ENCODE peak calls at places on chromosomes 4 and X, in seven cellular contexts. N, P, R, Q, S, E and X are unnamed samples.

GRCh38 chr4:1008840-1009646 is 2.4 kb upstream of the FGFRL1 start:
- DNase-seq in N (no peak), P (peak), R (peak), Q (no peak), S (peak), E (no peak), X (peak)

GRCh38 chr4:5921578-5921977 is 28.7 kb upstream of the CRMP1 start:
- DNase-seq in N (no peak), P (no peak), R (no peak), Q (no peak), S (no peak), E (no peak), X (no peak)

GRCh38 chr4:120749445-120750151 is 172.9 kb downstream of the PRDM5 start:
- DNase-seq in N (no peak), P (peak), R (no peak), Q (no peak), S (peak), E (no peak), X (no peak)

GRCh38 chr4:10088135-10089010 is 28.2 kb downstream of the WDR1 start:
- DNase-seq in N (peak), P (no peak), R (peak), Q (no peak), S (no peak), E (no peak), X (no peak)

GRCh38 chr4:70741872-70742271 is 20.1 kb downstream of the RUFY3 start:
- DNase-seq in N (no peak), P (no peak), R (no peak), Q (no peak), S (no peak), E (no peak), X (no peak)

GRCh38 chrX:1463581-1464281 is 11.0 kb upstream of the ASMTL start:
- DNase-seq in N (no peak), P (no peak), R (peak), Q (no peak), S (no peak), E (peak), X (no peak)

GRCh38 chrX:22323541-22323940 is 50.8 kb downstream of the CBLL2 start:
- DNase-seq in N (no peak), P (no peak), R (no peak), Q (no peak), S (no peak), E (no peak), X (no peak)

GRCh38 chr4:144302704-144303536 is 162.4 kb upstream of the GYPA start:
- DNase-seq in N (no peak), P (no peak), R (no peak), Q (no peak), S (no peak), E (no peak), X (peak)

GRCh38 chr4:165971941-165972340 is 98.9 kb downstream of the TLL1 start:
- DNase-seq in N (no peak), P (no peak), R (no peak), Q (no peak), S (no peak), E (no peak), X (no peak)

GRCh38 chrX:72296991-72297390 is 8.7 kb downstream of the CITED1 start:
- DNase-seq in N (no peak), P (no peak), R (no peak), Q (no peak), S (no peak), E (no peak), X (no peak)

GRCh38 chr4:25813705-25814104 is 49.1 kb downstream of the SEL1L3 start:
- DNase-seq in N (no peak), P (no peak), R (no peak), Q (no peak), S (no peak), E (no peak), X (no peak)

GRCh38 chr4:145189981-145190380 is 9.6 kb upstream of the OTUD4 start:
- DNase-seq in N (no peak), P (no peak), R (no peak), Q (no peak), S (no peak), E (no peak), X (no peak)

GRCh38 chrX:148270499-148270898 is 229.9 kb upstream of the AFF2 start:
- DNase-seq in N (no peak), P (no peak), R (no peak), Q (no peak), S (no peak), E (no peak), X (no peak)

GRCh38 chrX:109268340-109268739 is 213.5 kb downstream of the GUCY2F start:
- DNase-seq in N (no peak), P (no peak), R (no peak), Q (peak), S (no peak), E (no peak), X (no peak)

GRCh38 chrX:24266996-24267395 is 46.9 kb downstream of the SUPT20HL2 start:
- DNase-seq in N (no peak), P (no peak), R (no peak), Q (no peak), S (no peak), E (no peak), X (no peak)

GRCh38 chr4:7238300-7238960 is 46.1 kb downstream of the SORCS2 start:
- DNase-seq in N (no peak), P (no peak), R (no peak), Q (no peak), S (no peak), E (peak), X (no peak)

GRCh38 chrX:48736303-48736702 is 25.2 kb upstream of the GLOD5 start:
- DNase-seq in N (no peak), P (no peak), R (no peak), Q (no peak), S (no peak), E (no peak), X (no peak)

GRCh38 chr4:27145556-27145955 is 284.9 kb downstream of the STIM2 start:
- DNase-seq in N (no peak), P (no peak), R (no peak), Q (no peak), S (no peak), E (no peak), X (no peak)

DNA sequence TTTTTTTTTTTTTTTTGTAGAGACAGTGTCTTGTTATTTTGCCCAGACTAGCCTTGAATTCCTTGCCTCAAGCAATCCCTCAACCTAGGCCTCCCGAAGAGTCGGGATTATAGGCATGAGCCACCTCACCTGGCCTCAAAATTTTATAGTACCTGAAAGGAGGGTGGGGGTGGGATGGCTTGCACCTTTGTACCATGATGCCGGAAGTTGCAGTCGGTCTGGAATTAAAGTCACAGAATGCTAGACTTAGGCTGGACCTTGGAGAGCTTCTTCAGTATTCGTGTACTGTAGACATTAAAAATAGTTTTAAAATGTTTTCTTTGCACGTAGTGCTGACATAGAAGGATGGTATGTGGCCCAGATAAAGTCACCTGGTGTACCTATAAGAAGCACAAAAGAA is 280.9 kb downstream of the STIM2 start:
- DNase-seq in N (no peak), P (no peak), R (no peak), Q (no peak), S (no peak), E (no peak), X (no peak)
- H3K27ac ChIP-seq in N (no peak), P (no peak), R (no peak), Q (no peak), S (no peak), E (no peak), X (no peak)

GRCh38 chr4:124712417-124713212 is at the start of gene ANKRD50:
- DNase-seq in N (peak), P (peak), R (peak), Q (peak), S (peak), E (peak), X (peak)
- TF ChIP-seq POLR2A in N (peak), P (peak), R (peak), Q (peak), S (no peak), E (peak), X (peak)

GRCh38 chr4:177404342-177404741 is 37.9 kb downstream of the AGA start:
- DNase-seq in N (no peak), P (no peak), R (no peak), Q (no peak), S (no peak), E (no peak), X (no peak)

GRCh38 chr4:177403746-177404145 is 38.5 kb downstream of the AGA start:
- DNase-seq in N (no peak), P (no peak), R (no peak), Q (no peak), S (no peak), E (no peak), X (no peak)

GRCh38 chr4:177404980-177405379 is 37.3 kb downstream of the AGA start:
- DNase-seq in N (no peak), P (no peak), R (no peak), Q (no peak), S (no peak), E (no peak), X (no peak)

GRCh38 chr4:177408023-177408422 is 34.2 kb downstream of the AGA start:
- DNase-seq in N (no peak), P (no peak), R (no peak), Q (no peak), S (no peak), E (no peak), X (no peak)

GRCh38 chr4:177405508-177405907 is 36.7 kb downstream of the AGA start:
- DNase-seq in N (no peak), P (no peak), R (no peak), Q (no peak), S (no peak), E (no peak), X (no peak)
- TF ChIP-seq POLR2AphosphoS5 in N (no peak), P (no peak), R (no peak), Q (no peak), S (no peak), E (no peak), X (no peak)

GRCh38 chr4:84366932-84367331 is 132.2 kb downstream of the NKX6-1 start:
- DNase-seq in N (no peak), P (no peak), R (no peak), Q (no peak), S (no peak), E (no peak), X (no peak)
- H3K27ac ChIP-seq in N (no peak), P (no peak), R (no peak), Q (no peak), S (no peak), E (no peak), X (no peak)

GRCh38 chr4:122728781-122729330 is 3.6 kb upstream of the BBS12 start:
- DNase-seq in N (no peak), P (no peak), R (no peak), Q (no peak), S (no peak), E (no peak), X (no peak)

GRCh38 chr4:122731676-122732075 is 828 bp upstream of the BBS12 start:
- DNase-seq in N (no peak), P (no peak), R (no peak), Q (no peak), S (no peak), E (no peak), X (no peak)

GRCh38 chr4:122733805-122734155 is 1.3 kb downstream of the BBS12 start:
- DNase-seq in N (no peak), P (no peak), R (no peak), Q (no peak), S (no peak), E (no peak), X (no peak)

GRCh38 chr4:122732329-122733026 is at the start of gene BBS12:
- DNase-seq in N (peak), P (peak), R (peak), Q (peak), S (peak), E (peak), X (peak)
- TF ChIP-seq POLR2A in N (no peak), P (peak), R (no peak), Q (no peak), S (no peak), E (peak), X (no peak)

GRCh38 chrX:16977771-16978170 is 31.3 kb downstream of the REPS2 start:
- DNase-seq in N (no peak), P (no peak), R (no peak), Q (no peak), S (no peak), E (no peak), X (no peak)
- TF ChIP-seq POLR2AphosphoS5 in N (no peak), P (no peak), R (no peak), Q (no peak), S (no peak), E (no peak), X (no peak)

GRCh38 chr4:2666722-2667247 is 89.4 kb downstream of the TNIP2 start:
- DNase-seq in N (no peak), P (no peak), R (no peak), Q (no peak), S (no peak), E (no peak), X (no peak)
- H3K27ac ChIP-seq in N (peak), P (no peak), R (no peak), Q (no peak), S (no peak), E (no peak), X (no peak)

DNA sequence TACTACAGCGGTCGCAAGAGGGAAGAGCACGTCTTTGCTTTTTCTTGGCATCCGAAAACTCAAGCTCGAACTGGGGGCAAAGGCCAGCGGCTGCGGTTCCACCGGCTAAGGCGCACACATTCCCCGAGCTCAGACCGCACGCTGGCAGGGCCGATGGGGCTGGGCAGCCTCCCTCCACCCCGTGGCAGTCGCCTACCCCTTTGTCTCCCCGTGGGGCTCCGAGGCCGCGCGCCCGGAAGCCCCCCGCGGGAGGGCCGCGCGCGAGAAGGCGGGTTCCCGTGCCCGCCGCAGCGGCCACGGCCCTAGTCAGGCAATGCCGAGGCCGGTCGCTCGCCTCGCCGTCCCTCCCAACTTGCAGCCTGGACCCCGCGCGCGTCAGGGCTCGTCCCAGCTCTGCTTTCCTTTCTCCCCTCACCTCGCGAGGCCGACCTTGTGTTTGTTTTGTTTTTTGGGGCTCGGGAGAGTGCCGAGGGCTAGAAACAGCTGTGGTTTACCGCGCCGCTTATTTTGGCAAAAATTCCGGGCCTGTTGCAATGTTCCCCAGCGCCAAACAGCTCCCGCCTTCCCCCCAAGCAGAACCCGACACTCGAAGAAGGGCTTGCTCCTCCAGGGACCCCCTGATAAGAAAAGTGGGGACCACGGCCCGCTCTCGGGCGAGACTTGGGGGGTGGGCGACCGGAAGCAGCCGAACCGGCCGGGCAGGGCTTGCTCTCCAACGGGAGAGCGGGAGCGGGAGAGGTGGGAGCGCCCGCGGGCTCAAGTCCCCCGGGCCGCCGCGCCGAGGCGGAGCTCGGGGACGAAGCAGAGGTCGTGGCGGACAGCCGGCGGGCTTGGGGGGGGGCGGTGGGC is 553 bp upstream of the N4BP2 start:
- DNase-seq in N (peak), P (peak), R (peak), Q (no peak), S (peak), E (peak), X (peak)
- TF ChIP-seq POLR2A in N (peak), P (peak), R (peak), Q (peak), S (no peak), E (peak), X (no peak)

GRCh38 chr4:83010522-83011318 is at the start of gene LIN54:
- DNase-seq in N (peak), P (peak), R (peak), Q (peak), S (peak), E (peak), X (peak)
- TF ChIP-seq POLR2AphosphoS5 in N (no peak), P (no peak), R (peak), Q (peak), S (peak), E (no peak), X (no peak)